ENCODE peak calls at places on chromosomes 3 and 15, in four cellular contexts. One of them, this sample, is unnamed.

GRCh38 chr15:66899555-66900350 is 165.6 kb upstream of the SMAD3 start:
- DNase-seq in WERI-Rb-1: no peak
- DNase-seq in bronchial epithelial cell: no peak
- DNase-seq in brain microvascular endothelial cell: peak
- DNase-seq in this sample: peak

GRCh38 chr15:99732711-99733267 is 448 bp downstream of the LYSMD4 start:
- DNase-seq in WERI-Rb-1: no peak
- DNase-seq in brain microvascular endothelial cell: no peak
- DNase-seq in bronchial epithelial cell: no peak
- DNase-seq in this sample: peak

GRCh38 chr3:108527109-108527508 is 16.7 kb upstream of the MYH15 start:
- DNase-seq in brain microvascular endothelial cell: no peak
- DNase-seq in WERI-Rb-1: peak
- DNase-seq in bronchial epithelial cell: no peak
- DNase-seq in this sample: no peak

GRCh38 chr3:15204005-15204404 is 2.0 kb upstream of the CAPN7 start:
- DNase-seq in WERI-Rb-1: peak
- DNase-seq in brain microvascular endothelial cell: peak
- DNase-seq in bronchial epithelial cell: peak
- DNase-seq in this sample: peak

GRCh38 chr3:99118381-99118780 is 216.9 kb upstream of the DCBLD2 start:
- DNase-seq in brain microvascular endothelial cell: no peak
- DNase-seq in WERI-Rb-1: no peak
- DNase-seq in bronchial epithelial cell: no peak
- DNase-seq in this sample: peak

GRCh38 chr15:45589296-45589695 is 2.1 kb downstream of the BLOC1S6 start:
- DNase-seq in brain microvascular endothelial cell: no peak
- DNase-seq in bronchial epithelial cell: no peak
- DNase-seq in WERI-Rb-1: no peak
- DNase-seq in this sample: no peak

GRCh38 chr3:52633786-52634185 is 51.9 kb downstream of the PBRM1 start:
- DNase-seq in WERI-Rb-1: no peak
- DNase-seq in brain microvascular endothelial cell: no peak
- DNase-seq in bronchial epithelial cell: no peak
- DNase-seq in this sample: peak

GRCh38 chr3:107062310-107062709 is 314.9 kb upstream of the CCDC54 start:
- DNase-seq in bronchial epithelial cell: no peak
- DNase-seq in WERI-Rb-1: no peak
- DNase-seq in brain microvascular endothelial cell: no peak
- DNase-seq in this sample: no peak

GRCh38 chr3:112610121-112610520 is 30.8 kb downstream of the CCDC80 start:
- DNase-seq in bronchial epithelial cell: no peak
- DNase-seq in WERI-Rb-1: no peak
- DNase-seq in brain microvascular endothelial cell: peak
- DNase-seq in this sample: peak

GRCh38 chr3:120450914-120451669 is at the start of gene FSTL1:
- DNase-seq in bronchial epithelial cell: no peak
- DNase-seq in brain microvascular endothelial cell: no peak
- DNase-seq in WERI-Rb-1: peak
- DNase-seq in this sample: peak

GRCh38 chr15:90174140-90174891 is 26.8 kb upstream of the SEMA4B start:
- DNase-seq in brain microvascular endothelial cell: no peak
- DNase-seq in bronchial epithelial cell: no peak
- DNase-seq in WERI-Rb-1: peak
- DNase-seq in this sample: peak

GRCh38 chr3:111081008-111081545 is 9.5 kb downstream of the NECTIN3 start:
- DNase-seq in brain microvascular endothelial cell: no peak
- DNase-seq in WERI-Rb-1: no peak
- DNase-seq in bronchial epithelial cell: no peak
- DNase-seq in this sample: no peak

GRCh38 chr3:123449986-123450474 is 1.1 kb upstream of the ADCY5 start:
- DNase-seq in bronchial epithelial cell: no peak
- DNase-seq in brain microvascular endothelial cell: no peak
- DNase-seq in WERI-Rb-1: peak
- DNase-seq in this sample: no peak

GRCh38 chr15:90889313-90889730 is 5.0 kb downstream of the FES start:
- DNase-seq in bronchial epithelial cell: no peak
- DNase-seq in brain microvascular endothelial cell: no peak
- DNase-seq in WERI-Rb-1: no peak
- DNase-seq in this sample: no peak

GRCh38 chr3:122030381-122031122 is 8.5 kb upstream of the ILDR1 start:
- DNase-seq in brain microvascular endothelial cell: peak
- DNase-seq in bronchial epithelial cell: no peak
- DNase-seq in WERI-Rb-1: no peak
- DNase-seq in this sample: peak

GRCh38 chr15:92930776-92931175 is 30.7 kb downstream of the CHD2 start:
- DNase-seq in brain microvascular endothelial cell: peak
- DNase-seq in WERI-Rb-1: peak
- DNase-seq in bronchial epithelial cell: peak
- DNase-seq in this sample: peak

GRCh38 chr3:119184808-119185690 is 11.7 kb downstream of the UPK1B start:
- DNase-seq in WERI-Rb-1: no peak
- DNase-seq in brain microvascular endothelial cell: peak
- DNase-seq in bronchial epithelial cell: peak
- DNase-seq in this sample: peak

GRCh38 chr3:123448503-123449091 is at the start of gene ADCY5:
- DNase-seq in bronchial epithelial cell: no peak
- DNase-seq in WERI-Rb-1: peak
- DNase-seq in brain microvascular endothelial cell: no peak
- DNase-seq in this sample: peak

GRCh38 chr3:171260899-171261298 is 199.3 kb downstream of the TNIK start:
- DNase-seq in WERI-Rb-1: no peak
- DNase-seq in bronchial epithelial cell: peak
- DNase-seq in brain microvascular endothelial cell: no peak
- DNase-seq in this sample: no peak

GRCh38 chr3:171802601-171802956 is 7.7 kb downstream of the PLD1 start:
- DNase-seq in bronchial epithelial cell: no peak
- DNase-seq in WERI-Rb-1: no peak
- DNase-seq in brain microvascular endothelial cell: no peak
- DNase-seq in this sample: no peak

GRCh38 chr3:141405025-141405424 is 36.7 kb downstream of the ZBTB38 start:
- DNase-seq in bronchial epithelial cell: peak
- DNase-seq in WERI-Rb-1: no peak
- DNase-seq in brain microvascular endothelial cell: no peak
- DNase-seq in this sample: peak

GRCh38 chr15:48627260-48627969 is 18.1 kb downstream of the FBN1 start:
- DNase-seq in brain microvascular endothelial cell: no peak
- DNase-seq in bronchial epithelial cell: peak
- DNase-seq in WERI-Rb-1: no peak
- DNase-seq in this sample: peak

GRCh38 chr3:113035387-113035982 is 44.7 kb downstream of the GTPBP8 start:
- DNase-seq in WERI-Rb-1: peak
- DNase-seq in brain microvascular endothelial cell: peak
- DNase-seq in bronchial epithelial cell: peak
- DNase-seq in this sample: peak

GRCh38 chr3:54294214-54294613 is 171.9 kb downstream of the CACNA2D3 start:
- DNase-seq in bronchial epithelial cell: no peak
- DNase-seq in WERI-Rb-1: no peak
- DNase-seq in brain microvascular endothelial cell: no peak
- DNase-seq in this sample: no peak

GRCh38 chr3:17605032-17605431 is 137.4 kb downstream of the TBC1D5 start:
- DNase-seq in WERI-Rb-1: no peak
- DNase-seq in brain microvascular endothelial cell: peak
- DNase-seq in bronchial epithelial cell: peak
- DNase-seq in this sample: peak

GRCh38 chr3:100005670-100006393 is 108.5 kb downstream of the FILIP1L start:
- DNase-seq in WERI-Rb-1: no peak
- DNase-seq in bronchial epithelial cell: no peak
- DNase-seq in brain microvascular endothelial cell: no peak
- DNase-seq in this sample: no peak

GRCh38 chr15:76994001-76994400 is 925 bp upstream of the PSTPIP1 start:
- DNase-seq in bronchial epithelial cell: peak
- DNase-seq in WERI-Rb-1: no peak
- DNase-seq in brain microvascular endothelial cell: no peak
- DNase-seq in this sample: no peak

GRCh38 chr3:45123030-45123429 is 23.1 kb downstream of the CDCP1 start:
- DNase-seq in WERI-Rb-1: no peak
- DNase-seq in bronchial epithelial cell: peak
- DNase-seq in brain microvascular endothelial cell: no peak
- DNase-seq in this sample: peak

GRCh38 chr3:167559922-167560321 is 86.1 kb upstream of the SERPINI2 start:
- DNase-seq in bronchial epithelial cell: no peak
- DNase-seq in WERI-Rb-1: no peak
- DNase-seq in brain microvascular endothelial cell: no peak
- DNase-seq in this sample: no peak

GRCh38 chr3:148717918-148718317 is 20.2 kb downstream of the AGTR1 start:
- DNase-seq in brain microvascular endothelial cell: no peak
- DNase-seq in WERI-Rb-1: no peak
- DNase-seq in bronchial epithelial cell: no peak
- DNase-seq in this sample: no peak
- H3K4me3 ChIP-seq in brain microvascular endothelial cell: no peak
- H3K4me3 ChIP-seq in WERI-Rb-1: no peak
- H3K4me3 ChIP-seq in bronchial epithelial cell: no peak
- H3K4me3 ChIP-seq in this sample: no peak

DNA sequence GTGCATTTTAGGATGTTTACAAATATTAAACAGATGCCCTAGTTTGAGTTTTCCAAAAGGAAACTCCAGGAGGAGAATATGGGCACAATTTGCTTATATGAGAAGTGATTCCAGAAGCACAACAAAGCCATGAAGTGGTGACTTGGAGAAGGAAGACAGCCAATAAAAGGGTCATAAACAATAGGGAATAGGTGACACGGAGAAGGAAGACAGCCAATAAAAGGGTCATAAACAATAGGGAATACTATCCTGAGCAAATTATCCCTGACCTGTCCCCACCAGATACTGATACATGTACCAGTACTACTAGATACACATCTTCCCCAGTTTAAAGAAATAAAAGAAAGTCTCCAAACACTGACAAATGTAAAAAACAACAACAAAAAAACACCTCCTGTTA is 663.6 kb downstream of the GBE1 start:
- DNase-seq in brain microvascular endothelial cell: no peak
- DNase-seq in bronchial epithelial cell: no peak
- DNase-seq in WERI-Rb-1: no peak
- DNase-seq in this sample: no peak
- H3K4me3 ChIP-seq in brain microvascular endothelial cell: no peak
- H3K4me3 ChIP-seq in bronchial epithelial cell: no peak
- H3K4me3 ChIP-seq in WERI-Rb-1: no peak
- H3K4me3 ChIP-seq in this sample: no peak

DNA sequence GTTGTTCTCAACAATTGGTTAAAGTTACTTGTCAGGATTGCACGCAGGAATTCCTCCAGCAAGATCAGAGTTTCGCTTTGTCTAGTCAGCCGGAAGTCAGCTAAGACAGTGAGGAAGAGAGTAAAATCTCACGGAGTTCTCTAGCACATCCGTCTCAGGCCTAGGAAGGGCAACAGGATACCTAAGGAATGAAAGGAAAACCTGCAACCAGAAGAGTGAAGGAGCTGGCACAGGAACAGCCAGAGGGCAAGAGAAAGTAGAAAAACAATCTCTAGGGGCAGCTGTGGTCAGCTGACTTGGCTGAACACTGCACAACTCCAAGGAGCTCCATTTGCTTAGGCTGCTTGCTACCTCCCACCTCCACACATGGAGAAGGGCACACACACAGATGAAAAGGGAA is 23.7 kb downstream of the RORA start:
- DNase-seq in bronchial epithelial cell: no peak
- DNase-seq in brain microvascular endothelial cell: peak
- DNase-seq in WERI-Rb-1: no peak
- DNase-seq in this sample: no peak
- H3K4me3 ChIP-seq in bronchial epithelial cell: no peak
- H3K4me3 ChIP-seq in brain microvascular endothelial cell: no peak
- H3K4me3 ChIP-seq in WERI-Rb-1: no peak
- H3K4me3 ChIP-seq in this sample: no peak

GRCh38 chr15:56969265-56969895 is 50.9 kb downstream of the TCF12 start:
- DNase-seq in brain microvascular endothelial cell: no peak
- DNase-seq in WERI-Rb-1: no peak
- DNase-seq in bronchial epithelial cell: peak
- DNase-seq in this sample: no peak
- H3K4me3 ChIP-seq in brain microvascular endothelial cell: no peak
- H3K4me3 ChIP-seq in WERI-Rb-1: no peak
- H3K4me3 ChIP-seq in bronchial epithelial cell: no peak
- H3K4me3 ChIP-seq in this sample: no peak

GRCh38 chr15:57458255-57458850 is 82.0 kb downstream of the CGNL1 start:
- DNase-seq in bronchial epithelial cell: no peak
- DNase-seq in brain microvascular endothelial cell: no peak
- DNase-seq in WERI-Rb-1: no peak
- DNase-seq in this sample: no peak
- H3K4me3 ChIP-seq in bronchial epithelial cell: no peak
- H3K4me3 ChIP-seq in brain microvascular endothelial cell: no peak
- H3K4me3 ChIP-seq in WERI-Rb-1: no peak
- H3K4me3 ChIP-seq in this sample: no peak

GRCh38 chr15:50180091-50180490 is 1.9 kb upstream of the SLC27A2 start:
- DNase-seq in bronchial epithelial cell: no peak
- DNase-seq in WERI-Rb-1: no peak
- DNase-seq in brain microvascular endothelial cell: no peak
- DNase-seq in this sample: no peak

GRCh38 chr15:50181983-50182232 is at the start of gene SLC27A2:
- DNase-seq in bronchial epithelial cell: no peak
- DNase-seq in WERI-Rb-1: peak
- DNase-seq in brain microvascular endothelial cell: no peak
- DNase-seq in this sample: no peak

GRCh38 chr15:50180578-50180977 is 1.4 kb upstream of the SLC27A2 start:
- DNase-seq in WERI-Rb-1: no peak
- DNase-seq in bronchial epithelial cell: no peak
- DNase-seq in brain microvascular endothelial cell: no peak
- DNase-seq in this sample: no peak

GRCh38 chr15:50182233-50183013 is 427 bp downstream of the SLC27A2 start:
- DNase-seq in brain microvascular endothelial cell: no peak
- DNase-seq in WERI-Rb-1: peak
- DNase-seq in bronchial epithelial cell: no peak
- DNase-seq in this sample: peak

GRCh38 chr15:50181206-50181982 is 602 bp upstream of the SLC27A2 start:
- DNase-seq in brain microvascular endothelial cell: no peak
- DNase-seq in WERI-Rb-1: no peak
- DNase-seq in bronchial epithelial cell: no peak
- DNase-seq in this sample: no peak
- H3K4me3 ChIP-seq in brain microvascular endothelial cell: no peak
- H3K4me3 ChIP-seq in WERI-Rb-1: peak
- H3K4me3 ChIP-seq in bronchial epithelial cell: peak
- H3K4me3 ChIP-seq in this sample: peak

GRCh38 chr3:81726735-81727134 is 34.7 kb downstream of the GBE1 start:
- DNase-seq in bronchial epithelial cell: peak
- DNase-seq in brain microvascular endothelial cell: peak
- DNase-seq in WERI-Rb-1: no peak
- DNase-seq in this sample: peak
- H3K4me3 ChIP-seq in bronchial epithelial cell: no peak
- H3K4me3 ChIP-seq in brain microvascular endothelial cell: no peak
- H3K4me3 ChIP-seq in WERI-Rb-1: no peak
- H3K4me3 ChIP-seq in this sample: no peak

DNA sequence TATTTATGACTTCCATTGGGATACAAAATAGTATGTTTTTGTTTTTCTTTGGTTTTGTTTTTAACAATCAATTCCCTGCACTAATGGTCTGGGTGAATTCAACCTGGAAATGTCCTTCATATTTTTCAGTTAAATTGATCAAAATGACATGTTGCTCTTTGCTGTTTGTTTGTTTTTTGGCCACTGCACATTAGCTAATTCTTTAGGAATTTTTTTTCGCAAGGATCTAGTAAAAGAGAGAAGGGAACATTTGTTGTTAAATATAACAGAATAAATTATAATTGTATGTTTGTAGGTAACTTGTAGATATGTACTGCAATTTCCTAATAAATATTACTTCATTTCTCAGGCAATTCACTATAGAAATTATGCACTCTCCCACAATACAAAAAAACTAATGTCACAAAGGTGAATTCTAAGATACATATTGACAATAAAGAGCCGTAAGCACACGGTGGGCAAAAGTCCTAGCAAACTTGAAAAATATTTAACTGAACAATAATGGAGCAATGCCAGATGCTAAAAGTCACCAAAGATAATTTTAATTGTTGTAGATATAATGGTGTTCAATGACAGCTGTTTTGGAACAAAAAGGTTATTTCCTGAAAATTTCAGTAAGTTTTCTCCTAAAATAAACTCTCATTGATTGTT is 21.4 kb upstream of the PPARG start:
- DNase-seq in brain microvascular endothelial cell: no peak
- DNase-seq in WERI-Rb-1: no peak
- DNase-seq in bronchial epithelial cell: no peak
- DNase-seq in this sample: no peak
- H3K4me3 ChIP-seq in brain microvascular endothelial cell: no peak
- H3K4me3 ChIP-seq in WERI-Rb-1: no peak
- H3K4me3 ChIP-seq in bronchial epithelial cell: no peak
- H3K4me3 ChIP-seq in this sample: no peak

This sample was measured in foreskin fibroblast.